ENCODE peak calls at places on chromosomes 1 and 21, in nine cellular contexts. I is natural killer cell, K is DMS79 treated with DMSO at 0.1 percent for 48 hours, F is glutamatergic neuron, S is posterior vena cava, Z is mammary epithelial cell, G is fibroblast of mammary gland, A is WTC11, E is psoas muscle. Q is an unnamed sample.

GRCh38 chr21:29788752-29789151 is 151.0 kb downstream of the GRIK1 start:
- DNase-seq in G (no peak), Z (no peak), F (no peak), A (no peak), K (no peak), E (no peak), S (no peak), I (no peak), Q (no peak)

GRCh38 chr1:231357187-231357772 is 19.2 kb downstream of the SPRTN start:
- DNase-seq in S (no peak), A (no peak), I (no peak), E (no peak), F (no peak), G (no peak), K (no peak), Z (no peak), Q (no peak)

GRCh38 chr1:168453056-168453455 is 90.7 kb downstream of the XCL2 start:
- DNase-seq in E (no peak), A (no peak), Z (no peak), K (no peak), I (no peak), G (no peak), F (no peak), S (no peak), Q (no peak)

GRCh38 chr21:29299046-29299905 is 554 bp downstream of the BACH1 start:
- DNase-seq in I (peak; percentile 79), S (peak; percentile 87), A (peak; percentile 50), F (peak; percentile 69), K (peak; percentile 46), E (peak; percentile 77), Z (peak; percentile 57), G (peak; percentile 55), Q (peak; percentile 24)

GRCh38 chr1:18149113-18149641 is 41.6 kb downstream of the IGSF21 start:
- DNase-seq in G (no peak), E (no peak), Z (no peak), A (no peak), I (no peak), F (peak; percentile 49), S (no peak), K (peak; percentile 63), Q (peak; percentile 82)

GRCh38 chr1:36771678-36772284 is 262.5 kb downstream of the GRIK3 start:
- DNase-seq in I (no peak), K (peak; percentile 87), E (no peak), F (no peak), Z (no peak), G (no peak), S (peak; percentile 68), A (peak; percentile 35), Q (no peak)

GRCh38 chr1:91502138-91502881 is 1.7 kb downstream of the CDC7 start:
- DNase-seq in I (no peak), G (no peak), Z (no peak), F (no peak), S (no peak), K (no peak), A (no peak), E (no peak), Q (no peak)

GRCh38 chr1:58814251-58815068 is 30.6 kb upstream of the JUN start:
- DNase-seq in K (no peak), A (peak; percentile 64), E (peak; percentile 68), S (peak; percentile 83), G (peak; percentile 30), Z (peak; percentile 63), I (peak; percentile 19), F (peak; percentile 36), Q (no peak)

GRCh38 chr1:153991806-153992205 is 1.2 kb downstream of the RPS27 start:
- DNase-seq in Z (no peak), F (no peak), I (no peak), K (no peak), A (no peak), E (no peak), S (no peak), G (no peak), Q (no peak)